ENCODE peak calls at places on chromosome 21, in nine cellular contexts. One of them, this sample, is unnamed.

GRCh38 chr21:38282921-38283320 is 26.1 kb downstream of the KCNJ15 start:
- DNase-seq in SK-N-SH: no peak
- DNase-seq in stimulated activated naive B cell treated with anti-CD40 and anti-IgM and Interleukin-4, amounts not matched to agents 10 μg/mL and 1 μg/mL and 100 μg/mL, for 72 hours: no peak
- DNase-seq in NCI-H1436: no peak
- DNase-seq in testis: no peak
- DNase-seq in activated naive CD4-positive, alpha-beta T cell treated with anti-CD3 and anti-CD28 coated beads, Interleukin-2, amount 50 U/mL, for 72 hours: no peak
- DNase-seq in dorsolateral prefrontal cortex: no peak
- DNase-seq in endothelial cell: no peak
- DNase-seq in kidney tubule cell: no peak
- DNase-seq in this sample: no peak

GRCh38 chr21:32562426-32562825 is 22.9 kb downstream of the TCP10L start:
- DNase-seq in kidney tubule cell: no peak
- DNase-seq in dorsolateral prefrontal cortex: no peak
- DNase-seq in stimulated activated naive B cell treated with anti-CD40 and anti-IgM and Interleukin-4, amounts not matched to agents 10 μg/mL and 1 μg/mL and 100 μg/mL, for 72 hours: no peak
- DNase-seq in NCI-H1436: no peak
- DNase-seq in endothelial cell: peak
- DNase-seq in testis: peak
- DNase-seq in activated naive CD4-positive, alpha-beta T cell treated with anti-CD3 and anti-CD28 coated beads, Interleukin-2, amount 50 U/mL, for 72 hours: no peak
- DNase-seq in SK-N-SH: no peak
- DNase-seq in this sample: no peak

GRCh38 chr21:41133896-41134522 is 34.0 kb upstream of the BACE2 start:
- DNase-seq in SK-N-SH: peak
- DNase-seq in stimulated activated naive B cell treated with anti-CD40 and anti-IgM and Interleukin-4, amounts not matched to agents 10 μg/mL and 1 μg/mL and 100 μg/mL, for 72 hours: no peak
- DNase-seq in NCI-H1436: no peak
- DNase-seq in activated naive CD4-positive, alpha-beta T cell treated with anti-CD3 and anti-CD28 coated beads, Interleukin-2, amount 50 U/mL, for 72 hours: no peak
- DNase-seq in testis: peak
- DNase-seq in dorsolateral prefrontal cortex: no peak
- DNase-seq in kidney tubule cell: peak
- DNase-seq in endothelial cell: peak
- DNase-seq in this sample: peak

GRCh38 chr21:14414932-14415508 is 32.1 kb upstream of the HSPA13 start:
- DNase-seq in testis: no peak
- DNase-seq in SK-N-SH: no peak
- DNase-seq in NCI-H1436: no peak
- DNase-seq in stimulated activated naive B cell treated with anti-CD40 and anti-IgM and Interleukin-4, amounts not matched to agents 10 μg/mL and 1 μg/mL and 100 μg/mL, for 72 hours: no peak
- DNase-seq in endothelial cell: no peak
- DNase-seq in dorsolateral prefrontal cortex: no peak
- DNase-seq in activated naive CD4-positive, alpha-beta T cell treated with anti-CD3 and anti-CD28 coated beads, Interleukin-2, amount 50 U/mL, for 72 hours: no peak
- DNase-seq in kidney tubule cell: no peak
- DNase-seq in this sample: no peak

GRCh38 chr21:46098303-46099141 is 610 bp downstream of the COL6A2 start:
- DNase-seq in SK-N-SH: peak
- DNase-seq in stimulated activated naive B cell treated with anti-CD40 and anti-IgM and Interleukin-4, amounts not matched to agents 10 μg/mL and 1 μg/mL and 100 μg/mL, for 72 hours: no peak
- DNase-seq in dorsolateral prefrontal cortex: no peak
- DNase-seq in activated naive CD4-positive, alpha-beta T cell treated with anti-CD3 and anti-CD28 coated beads, Interleukin-2, amount 50 U/mL, for 72 hours: no peak
- DNase-seq in endothelial cell: peak
- DNase-seq in kidney tubule cell: no peak
- DNase-seq in testis: peak
- DNase-seq in NCI-H1436: no peak
- DNase-seq in this sample: no peak

GRCh38 chr21:37712204-37712934 is 203.9 kb downstream of the KCNJ6 start:
- DNase-seq in stimulated activated naive B cell treated with anti-CD40 and anti-IgM and Interleukin-4, amounts not matched to agents 10 μg/mL and 1 μg/mL and 100 μg/mL, for 72 hours: peak
- DNase-seq in NCI-H1436: peak
- DNase-seq in kidney tubule cell: peak
- DNase-seq in activated naive CD4-positive, alpha-beta T cell treated with anti-CD3 and anti-CD28 coated beads, Interleukin-2, amount 50 U/mL, for 72 hours: peak
- DNase-seq in endothelial cell: peak
- DNase-seq in SK-N-SH: peak
- DNase-seq in testis: peak
- DNase-seq in dorsolateral prefrontal cortex: peak
- DNase-seq in this sample: peak

GRCh38 chr21:34908424-34909055 is 140.6 kb downstream of the RUNX1 start:
- DNase-seq in dorsolateral prefrontal cortex: no peak
- DNase-seq in testis: peak
- DNase-seq in stimulated activated naive B cell treated with anti-CD40 and anti-IgM and Interleukin-4, amounts not matched to agents 10 μg/mL and 1 μg/mL and 100 μg/mL, for 72 hours: peak
- DNase-seq in kidney tubule cell: no peak
- DNase-seq in NCI-H1436: no peak
- DNase-seq in activated naive CD4-positive, alpha-beta T cell treated with anti-CD3 and anti-CD28 coated beads, Interleukin-2, amount 50 U/mL, for 72 hours: no peak
- DNase-seq in SK-N-SH: no peak
- DNase-seq in endothelial cell: peak
- DNase-seq in this sample: no peak

GRCh38 chr21:42232176-42232825 is 13.4 kb downstream of the ABCG1 start:
- DNase-seq in NCI-H1436: peak
- DNase-seq in kidney tubule cell: no peak
- DNase-seq in endothelial cell: no peak
- DNase-seq in testis: no peak
- DNase-seq in activated naive CD4-positive, alpha-beta T cell treated with anti-CD3 and anti-CD28 coated beads, Interleukin-2, amount 50 U/mL, for 72 hours: no peak
- DNase-seq in stimulated activated naive B cell treated with anti-CD40 and anti-IgM and Interleukin-4, amounts not matched to agents 10 μg/mL and 1 μg/mL and 100 μg/mL, for 72 hours: no peak
- DNase-seq in dorsolateral prefrontal cortex: no peak
- DNase-seq in SK-N-SH: no peak
- DNase-seq in this sample: no peak

GRCh38 chr21:14120091-14120734 is 90.5 kb downstream of the LIPI start:
- DNase-seq in activated naive CD4-positive, alpha-beta T cell treated with anti-CD3 and anti-CD28 coated beads, Interleukin-2, amount 50 U/mL, for 72 hours: peak
- DNase-seq in dorsolateral prefrontal cortex: no peak
- DNase-seq in kidney tubule cell: peak
- DNase-seq in SK-N-SH: peak
- DNase-seq in stimulated activated naive B cell treated with anti-CD40 and anti-IgM and Interleukin-4, amounts not matched to agents 10 μg/mL and 1 μg/mL and 100 μg/mL, for 72 hours: no peak
- DNase-seq in endothelial cell: peak
- DNase-seq in NCI-H1436: peak
- DNase-seq in testis: peak
- DNase-seq in this sample: no peak